ENCODE peak calls at places on chromosomes 2 and 18, in five cellular contexts. One of them, this sample, is unnamed.
A peak's percentile ranks its signal among the peaks of the same experiment; 100 is the strongest.

GRCh38 chr2:230949966-230950832 is 25.2 kb upstream of the GPR55 start:
- DNase-seq in fibroblast of villous mesenchyme: no peak
- DNase-seq in left lung: no peak
- DNase-seq in Peyer's patch: no peak
- DNase-seq in HFFc6: no peak
- DNase-seq in this sample: no peak

GRCh38 chr2:45816273-45816672 is 164.8 kb downstream of the PRKCE start:
- DNase-seq in fibroblast of villous mesenchyme: peak; percentile 20
- DNase-seq in left lung: no peak
- DNase-seq in Peyer's patch: no peak
- DNase-seq in HFFc6: no peak
- DNase-seq in this sample: no peak

GRCh38 chr18:33839452-33840225 is 261.6 kb downstream of the ASXL3 start:
- DNase-seq in fibroblast of villous mesenchyme: peak; percentile 52
- DNase-seq in left lung: no peak
- DNase-seq in Peyer's patch: no peak
- DNase-seq in HFFc6: no peak
- DNase-seq in this sample: no peak

GRCh38 chr18:33844232-33844631 is 266.2 kb downstream of the ASXL3 start:
- DNase-seq in fibroblast of villous mesenchyme: no peak
- DNase-seq in left lung: no peak
- DNase-seq in Peyer's patch: no peak
- DNase-seq in HFFc6: no peak
- DNase-seq in this sample: no peak

GRCh38 chr2:101038455-101039255 is 36.6 kb downstream of the RPL31 start:
- DNase-seq in fibroblast of villous mesenchyme: peak; percentile 15
- DNase-seq in left lung: no peak
- DNase-seq in Peyer's patch: no peak
- DNase-seq in HFFc6: no peak
- DNase-seq in this sample: no peak

GRCh38 chr2:240994161-240994896 is 4.1 kb upstream of the SNED1 start:
- DNase-seq in fibroblast of villous mesenchyme: no peak
- DNase-seq in left lung: no peak
- DNase-seq in Peyer's patch: peak; percentile 48
- DNase-seq in HFFc6: no peak
- DNase-seq in this sample: peak; percentile 6

GRCh38 chr2:9234680-9235387 is 28.2 kb downstream of the ASAP2 start:
- DNase-seq in fibroblast of villous mesenchyme: peak; percentile 82
- DNase-seq in left lung: peak; percentile 39
- DNase-seq in Peyer's patch: no peak
- DNase-seq in HFFc6: peak; percentile 87
- DNase-seq in this sample: no peak

GRCh38 chr2:143823856-143824255 is 694.6 kb downstream of the ARHGAP15 start:
- DNase-seq in fibroblast of villous mesenchyme: no peak
- DNase-seq in left lung: no peak
- DNase-seq in Peyer's patch: no peak
- DNase-seq in HFFc6: no peak
- DNase-seq in this sample: no peak

GRCh38 chr2:191170301-191170636 is 19.5 kb upstream of the STAT4 start:
- DNase-seq in fibroblast of villous mesenchyme: no peak
- DNase-seq in left lung: no peak
- DNase-seq in Peyer's patch: no peak
- DNase-seq in HFFc6: no peak
- DNase-seq in this sample: no peak

GRCh38 chr2:86520153-86520552 is 43.1 kb downstream of the CHMP3 start:
- DNase-seq in fibroblast of villous mesenchyme: no peak
- DNase-seq in left lung: no peak
- DNase-seq in Peyer's patch: no peak
- DNase-seq in HFFc6: no peak
- DNase-seq in this sample: no peak

GRCh38 chr2:146934921-146935320 is 909.9 kb upstream of the ACVR2A start:
- DNase-seq in fibroblast of villous mesenchyme: no peak
- DNase-seq in left lung: no peak
- DNase-seq in Peyer's patch: no peak
- DNase-seq in HFFc6: no peak
- DNase-seq in this sample: no peak

GRCh38 chr2:8101614-8102277 is 580.1 kb upstream of the ID2 start:
- DNase-seq in fibroblast of villous mesenchyme: no peak
- DNase-seq in left lung: no peak
- DNase-seq in Peyer's patch: no peak
- DNase-seq in HFFc6: no peak
- DNase-seq in this sample: no peak

GRCh38 chr2:102099536-102100293 is 42.8 kb upstream of the IL1R1 start:
- DNase-seq in fibroblast of villous mesenchyme: peak; percentile 67
- DNase-seq in left lung: no peak
- DNase-seq in Peyer's patch: no peak
- DNase-seq in HFFc6: no peak
- DNase-seq in this sample: no peak

GRCh38 chr2:144950874-144951560 is 431.1 kb upstream of the ZEB2 start:
- DNase-seq in fibroblast of villous mesenchyme: peak; percentile 78
- DNase-seq in left lung: no peak
- DNase-seq in Peyer's patch: no peak
- DNase-seq in HFFc6: peak; percentile 71
- DNase-seq in this sample: no peak

GRCh38 chr2:142875642-142876041 is 1.8 kb upstream of the KYNU start:
- DNase-seq in fibroblast of villous mesenchyme: no peak
- DNase-seq in left lung: no peak
- DNase-seq in Peyer's patch: no peak
- DNase-seq in HFFc6: no peak
- DNase-seq in this sample: no peak

GRCh38 chr2:59182249-59182648 is 941.1 kb upstream of the FANCL start:
- DNase-seq in fibroblast of villous mesenchyme: peak; percentile 44
- DNase-seq in left lung: no peak
- DNase-seq in Peyer's patch: no peak
- DNase-seq in HFFc6: no peak
- DNase-seq in this sample: no peak

GRCh38 chr2:172178035-172178434 is 75.3 kb upstream of the DLX2 start:
- DNase-seq in fibroblast of villous mesenchyme: no peak
- DNase-seq in left lung: no peak
- DNase-seq in Peyer's patch: no peak
- DNase-seq in HFFc6: peak; percentile 71
- DNase-seq in this sample: no peak

GRCh38 chr2:129490666-129491065 is 488.8 kb upstream of the RAB6C start:
- DNase-seq in fibroblast of villous mesenchyme: no peak
- DNase-seq in left lung: no peak
- DNase-seq in Peyer's patch: no peak
- DNase-seq in HFFc6: no peak
- DNase-seq in this sample: no peak

GRCh38 chr2:105515581-105516415 is 116.9 kb upstream of the FHL2 start:
- DNase-seq in fibroblast of villous mesenchyme: no peak
- DNase-seq in left lung: no peak
- DNase-seq in Peyer's patch: no peak
- DNase-seq in HFFc6: no peak
- DNase-seq in this sample: no peak

GRCh38 chr2:17470855-17471641 is 47.2 kb downstream of the RAD51AP2 start:
- DNase-seq in fibroblast of villous mesenchyme: peak; percentile 79
- DNase-seq in left lung: no peak
- DNase-seq in Peyer's patch: no peak
- DNase-seq in HFFc6: no peak
- DNase-seq in this sample: no peak

GRCh38 chr2:235024191-235024611 is 72.4 kb downstream of the SH3BP4 start:
- DNase-seq in fibroblast of villous mesenchyme: no peak
- DNase-seq in left lung: no peak
- DNase-seq in Peyer's patch: no peak
- DNase-seq in HFFc6: peak; percentile 88
- DNase-seq in this sample: no peak

GRCh38 chr2:236168110-236169067 is at the start of gene GBX2:
- DNase-seq in fibroblast of villous mesenchyme: peak; percentile 80
- DNase-seq in left lung: no peak
- DNase-seq in Peyer's patch: peak; percentile 72
- DNase-seq in HFFc6: no peak
- DNase-seq in this sample: no peak

GRCh38 chr2:189866296-189866695 is 82.0 kb downstream of the PMS1 start:
- DNase-seq in fibroblast of villous mesenchyme: no peak
- DNase-seq in left lung: no peak
- DNase-seq in Peyer's patch: no peak
- DNase-seq in HFFc6: no peak
- DNase-seq in this sample: no peak

GRCh38 chr18:38496222-38496810 is 930.7 kb upstream of the CELF4 start:
- DNase-seq in fibroblast of villous mesenchyme: no peak
- DNase-seq in left lung: no peak
- DNase-seq in Peyer's patch: no peak
- DNase-seq in HFFc6: no peak
- DNase-seq in this sample: no peak

GRCh38 chr18:12608292-12608691 is 49.6 kb downstream of the SPIRE1 start:
- DNase-seq in fibroblast of villous mesenchyme: peak; percentile 57
- DNase-seq in left lung: no peak
- DNase-seq in Peyer's patch: no peak
- DNase-seq in HFFc6: no peak
- DNase-seq in this sample: no peak

GRCh38 chr2:190449925-190450324 is 41.8 kb downstream of the MFSD6 start:
- DNase-seq in fibroblast of villous mesenchyme: no peak
- DNase-seq in left lung: no peak
- DNase-seq in Peyer's patch: no peak
- DNase-seq in HFFc6: no peak
- DNase-seq in this sample: no peak

GRCh38 chr18:68725341-68725740 is 10.4 kb upstream of the TMX3 start:
- DNase-seq in fibroblast of villous mesenchyme: no peak
- DNase-seq in left lung: no peak
- DNase-seq in Peyer's patch: no peak
- DNase-seq in HFFc6: no peak
- DNase-seq in this sample: no peak

GRCh38 chr18:24022141-24022540 is 7.6 kb downstream of the TTC39C start:
- DNase-seq in fibroblast of villous mesenchyme: peak; percentile 24
- DNase-seq in left lung: no peak
- DNase-seq in Peyer's patch: no peak
- DNase-seq in HFFc6: no peak
- DNase-seq in this sample: no peak

GRCh38 chr2:54454922-54455583 is 1.1 kb upstream of the SPTBN1 start:
- DNase-seq in fibroblast of villous mesenchyme: no peak
- DNase-seq in left lung: no peak
- DNase-seq in Peyer's patch: no peak
- DNase-seq in HFFc6: no peak
- DNase-seq in this sample: peak; percentile 15

GRCh38 chr2:120589782-120590608 is 145.7 kb upstream of the GLI2 start:
- DNase-seq in fibroblast of villous mesenchyme: peak; percentile 78
- DNase-seq in left lung: peak; percentile 8
- DNase-seq in Peyer's patch: no peak
- DNase-seq in HFFc6: peak; percentile 93
- DNase-seq in this sample: no peak

GRCh38 chr2:53040536-53041229 is 726.9 kb upstream of the CHAC2 start:
- DNase-seq in fibroblast of villous mesenchyme: peak; percentile 35
- DNase-seq in left lung: no peak
- DNase-seq in Peyer's patch: no peak
- DNase-seq in HFFc6: peak; percentile 21
- DNase-seq in this sample: no peak
- TF ChIP-seq CTCF in fibroblast of villous mesenchyme: peak; percentile 29
- TF ChIP-seq CTCF in left lung: no peak
- TF ChIP-seq CTCF in Peyer's patch: no peak
- TF ChIP-seq CTCF in HFFc6: peak; percentile 65
- TF ChIP-seq CTCF in this sample: peak; percentile 30

GRCh38 chr2:109349555-109350430 is 220.8 kb downstream of the SH3RF3 start:
- DNase-seq in fibroblast of villous mesenchyme: no peak
- DNase-seq in left lung: no peak
- DNase-seq in Peyer's patch: no peak
- DNase-seq in HFFc6: no peak
- DNase-seq in this sample: no peak
- TF ChIP-seq CTCF in fibroblast of villous mesenchyme: no peak
- TF ChIP-seq CTCF in left lung: peak; percentile 19
- TF ChIP-seq CTCF in Peyer's patch: no peak
- TF ChIP-seq CTCF in HFFc6: peak; percentile 35
- TF ChIP-seq CTCF in this sample: peak; percentile 38

GRCh38 chr2:238288650-238289573 is 502 bp upstream of the PER2 start:
- DNase-seq in fibroblast of villous mesenchyme: peak; percentile 99
- DNase-seq in left lung: peak; percentile 97
- DNase-seq in Peyer's patch: peak; percentile 98
- DNase-seq in HFFc6: peak; percentile 97
- DNase-seq in this sample: peak; percentile 97
- TF ChIP-seq CTCF in fibroblast of villous mesenchyme: peak; percentile 28
- TF ChIP-seq CTCF in left lung: no peak
- TF ChIP-seq CTCF in Peyer's patch: peak; percentile 38
- TF ChIP-seq CTCF in HFFc6: peak; percentile 80
- TF ChIP-seq CTCF in this sample: peak; percentile 60

DNA sequence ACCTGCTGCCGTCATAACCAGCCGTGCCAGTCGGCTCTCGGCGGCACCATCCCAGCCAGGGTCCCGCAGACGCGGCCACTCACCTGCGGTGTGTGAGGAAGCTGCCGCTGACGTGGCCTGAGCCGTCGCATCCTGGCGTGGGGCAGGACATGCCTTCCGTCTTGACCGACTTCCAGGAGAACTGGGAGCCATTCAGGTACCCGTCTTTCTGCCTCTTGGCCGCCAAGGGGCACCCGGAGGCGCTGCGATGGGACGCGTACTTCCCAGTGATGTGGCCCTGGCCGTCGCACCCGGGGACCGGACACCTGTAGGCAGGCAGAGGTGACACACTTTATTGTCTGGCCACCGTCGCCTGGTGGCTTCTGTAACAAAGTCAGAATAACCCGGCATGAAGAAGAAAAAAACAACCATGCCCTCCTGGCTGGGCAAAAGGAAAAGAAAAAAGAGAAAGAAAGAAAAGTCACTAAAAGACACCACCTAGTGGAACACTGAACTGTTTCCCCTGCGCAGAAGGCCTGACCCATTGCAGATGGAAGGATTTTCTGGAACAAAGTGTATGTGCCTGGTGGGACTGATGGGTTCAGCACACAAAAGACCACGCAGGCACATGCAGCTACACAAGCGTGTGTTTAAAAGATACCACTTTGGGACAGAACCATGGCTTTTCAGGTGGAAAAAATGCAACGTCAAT is 94.9 kb upstream of the PXDN start:
- DNase-seq in fibroblast of villous mesenchyme: no peak
- DNase-seq in left lung: no peak
- DNase-seq in Peyer's patch: no peak
- DNase-seq in HFFc6: no peak
- DNase-seq in this sample: no peak
- TF ChIP-seq CTCF in fibroblast of villous mesenchyme: no peak
- TF ChIP-seq CTCF in left lung: no peak
- TF ChIP-seq CTCF in Peyer's patch: no peak
- TF ChIP-seq CTCF in HFFc6: peak; percentile 47
- TF ChIP-seq CTCF in this sample: peak; percentile 11

GRCh38 chr2:187581125-187581896 is 27.1 kb upstream of the TFPI start:
- DNase-seq in fibroblast of villous mesenchyme: peak; percentile 52
- DNase-seq in left lung: no peak
- DNase-seq in Peyer's patch: no peak
- DNase-seq in HFFc6: peak; percentile 36
- DNase-seq in this sample: peak; percentile 22

GRCh38 chr2:187576906-187577305 is 22.7 kb upstream of the TFPI start:
- DNase-seq in fibroblast of villous mesenchyme: peak; percentile 75
- DNase-seq in left lung: no peak
- DNase-seq in Peyer's patch: no peak
- DNase-seq in HFFc6: no peak
- DNase-seq in this sample: no peak

GRCh38 chr2:187577310-187577709 is 23.1 kb upstream of the TFPI start:
- DNase-seq in fibroblast of villous mesenchyme: no peak
- DNase-seq in left lung: no peak
- DNase-seq in Peyer's patch: no peak
- DNase-seq in HFFc6: no peak
- DNase-seq in this sample: no peak

GRCh38 chr2:187575081-187576067 is 21.1 kb upstream of the TFPI start:
- DNase-seq in fibroblast of villous mesenchyme: peak; percentile 89
- DNase-seq in left lung: no peak
- DNase-seq in Peyer's patch: no peak
- DNase-seq in HFFc6: peak; percentile 39
- DNase-seq in this sample: no peak

GRCh38 chr2:187580462-187581124 is 26.4 kb upstream of the TFPI start:
- DNase-seq in fibroblast of villous mesenchyme: peak; percentile 84
- DNase-seq in left lung: no peak
- DNase-seq in Peyer's patch: no peak
- DNase-seq in HFFc6: peak; percentile 77
- DNase-seq in this sample: no peak
- TF ChIP-seq CTCF in fibroblast of villous mesenchyme: peak; percentile 21
- TF ChIP-seq CTCF in left lung: no peak
- TF ChIP-seq CTCF in Peyer's patch: peak; percentile 85
- TF ChIP-seq CTCF in HFFc6: peak; percentile 71
- TF ChIP-seq CTCF in this sample: peak; percentile 57

GRCh38 chr18:59736061-59736460 is 38.8 kb upstream of the CCBE1 start:
- DNase-seq in fibroblast of villous mesenchyme: no peak
- DNase-seq in left lung: no peak
- DNase-seq in Peyer's patch: no peak
- DNase-seq in HFFc6: no peak
- DNase-seq in this sample: no peak
- TF ChIP-seq CTCF in fibroblast of villous mesenchyme: no peak
- TF ChIP-seq CTCF in left lung: no peak
- TF ChIP-seq CTCF in Peyer's patch: no peak
- TF ChIP-seq CTCF in HFFc6: no peak
- TF ChIP-seq CTCF in this sample: no peak